ENCODE peak calls at places on chromosomes 12 and 14, in six cellular contexts. N is HCT116, I is SK-N-SH, G is H1, O is K562, U is HepG2. C is an unnamed sample.

GRCh38 chr14:95464103-95464502 is 52.3 kb downstream of the SYNE3 start:
- DNase-seq in O (no peak), G (no peak), U (no peak), I (no peak), N (no peak), C (no peak)

GRCh38 chr12:46266869-46267617 is 1.8 kb downstream of the SLC38A1 start:
- DNase-seq in I (peak), N (no peak), O (peak), U (peak), G (peak), C (peak)

GRCh38 chr12:122318607-122319311 is 52.5 kb upstream of the VPS33A start:
- DNase-seq in O (no peak), U (no peak), N (no peak), G (no peak), I (no peak), C (no peak)

GRCh38 chr14:91891721-91892220 is 24.4 kb upstream of the TC2N start:
- DNase-seq in N (no peak), U (no peak), O (no peak), I (no peak), G (no peak), C (no peak)

GRCh38 chr14:72615511-72616121 is 278.3 kb downstream of the DPF3 start:
- DNase-seq in I (no peak), U (no peak), N (no peak), O (no peak), G (peak), C (no peak)

GRCh38 chr12:125145196-125145595 is 80.0 kb downstream of the AACS start:
- DNase-seq in O (no peak), U (no peak), G (no peak), I (no peak), N (no peak), C (no peak)

GRCh38 chr14:50082784-50083466 is 33.4 kb downstream of the VCPKMT start:
- DNase-seq in N (no peak), O (no peak), U (no peak), I (no peak), G (no peak), C (no peak)

GRCh38 chr14:22803575-22803974 is 11.7 kb downstream of the SLC7A7 start:
- DNase-seq in O (no peak), I (no peak), G (no peak), N (no peak), U (no peak), C (no peak)

GRCh38 chr12:54439521-54440255 is 20.6 kb upstream of the ITGA5 start:
- DNase-seq in U (peak), N (peak), G (no peak), O (peak), I (peak), C (peak)

GRCh38 chr14:102492523-102492910 is 17.1 kb downstream of the ANKRD9 start:
- DNase-seq in N (no peak), U (no peak), O (no peak), G (no peak), I (no peak), C (no peak)

GRCh38 chr14:89270439-89271227 is 146.4 kb downstream of the FOXN3 start:
- DNase-seq in N (no peak), I (no peak), G (no peak), O (no peak), U (no peak), C (no peak)
- TF ChIP-seq JUND in N (no peak), I (no peak), G (no peak), O (no peak), U (no peak), C (no peak)

GRCh38 chr14:68824517-68825347 is 31.9 kb upstream of the ZFP36L1 start:
- DNase-seq in I (peak), N (peak), G (peak), O (peak), U (peak), C (peak)
- TF ChIP-seq JUND in I (no peak), N (no peak), G (peak), O (peak), U (no peak), C (no peak)

DNA sequence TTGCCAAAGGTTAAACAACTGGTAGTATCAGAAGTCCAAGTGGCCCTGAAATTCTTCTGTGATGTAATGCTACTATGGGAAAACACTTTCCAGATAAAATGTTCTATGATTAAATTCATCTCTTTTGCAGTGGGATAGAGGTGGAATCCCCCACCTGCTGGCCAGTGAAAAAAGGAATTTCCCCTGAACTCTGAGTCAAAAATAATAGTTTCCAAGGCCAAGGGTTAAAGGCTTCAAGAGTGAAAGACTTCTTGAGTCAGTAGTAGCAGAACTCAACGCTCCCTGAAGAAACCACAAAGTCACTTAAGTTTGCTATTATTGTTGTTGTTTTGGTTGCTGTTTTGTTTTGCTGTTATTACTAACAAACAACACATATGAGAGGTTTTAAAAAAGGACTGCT is 330.8 kb downstream of the SOX5 start:
- DNase-seq in G (no peak), I (no peak), N (no peak), U (no peak), O (no peak), C (no peak)
- TF ChIP-seq JUND in G (no peak), I (no peak), N (no peak), U (no peak), O (no peak), C (no peak)

GRCh38 chr12:3348055-3348454 is 142.9 kb upstream of the PRMT8 start:
- DNase-seq in U (no peak), G (no peak), I (no peak), N (no peak), O (no peak), C (no peak)
- TF ChIP-seq JUND in U (no peak), G (no peak), I (no peak), N (no peak), O (no peak), C (no peak)

GRCh38 chr12:28209782-28210181 is 19.5 kb downstream of the CCDC91 start:
- DNase-seq in U (no peak), O (no peak), N (no peak), G (no peak), I (no peak), C (peak)
- TF ChIP-seq JUND in U (no peak), O (no peak), N (no peak), G (no peak), I (no peak), C (no peak)

GRCh38 chr14:104319489-104320241 is 181.3 kb downstream of the KIF26A start:
- DNase-seq in G (peak), U (no peak), N (no peak), O (no peak), I (no peak), C (no peak)

GRCh38 chr14:104322531-104323466 is 184.4 kb downstream of the KIF26A start:
- DNase-seq in N (no peak), I (no peak), U (no peak), O (no peak), G (no peak), C (no peak)

GRCh38 chr14:104320611-104321086 is 182.3 kb downstream of the KIF26A start:
- DNase-seq in N (no peak), I (no peak), U (no peak), O (no peak), G (peak), C (no peak)

GRCh38 chr14:104323551-104324175 is 185.3 kb downstream of the KIF26A start:
- DNase-seq in I (no peak), G (no peak), O (no peak), N (no peak), U (no peak), C (no peak)

DNA sequence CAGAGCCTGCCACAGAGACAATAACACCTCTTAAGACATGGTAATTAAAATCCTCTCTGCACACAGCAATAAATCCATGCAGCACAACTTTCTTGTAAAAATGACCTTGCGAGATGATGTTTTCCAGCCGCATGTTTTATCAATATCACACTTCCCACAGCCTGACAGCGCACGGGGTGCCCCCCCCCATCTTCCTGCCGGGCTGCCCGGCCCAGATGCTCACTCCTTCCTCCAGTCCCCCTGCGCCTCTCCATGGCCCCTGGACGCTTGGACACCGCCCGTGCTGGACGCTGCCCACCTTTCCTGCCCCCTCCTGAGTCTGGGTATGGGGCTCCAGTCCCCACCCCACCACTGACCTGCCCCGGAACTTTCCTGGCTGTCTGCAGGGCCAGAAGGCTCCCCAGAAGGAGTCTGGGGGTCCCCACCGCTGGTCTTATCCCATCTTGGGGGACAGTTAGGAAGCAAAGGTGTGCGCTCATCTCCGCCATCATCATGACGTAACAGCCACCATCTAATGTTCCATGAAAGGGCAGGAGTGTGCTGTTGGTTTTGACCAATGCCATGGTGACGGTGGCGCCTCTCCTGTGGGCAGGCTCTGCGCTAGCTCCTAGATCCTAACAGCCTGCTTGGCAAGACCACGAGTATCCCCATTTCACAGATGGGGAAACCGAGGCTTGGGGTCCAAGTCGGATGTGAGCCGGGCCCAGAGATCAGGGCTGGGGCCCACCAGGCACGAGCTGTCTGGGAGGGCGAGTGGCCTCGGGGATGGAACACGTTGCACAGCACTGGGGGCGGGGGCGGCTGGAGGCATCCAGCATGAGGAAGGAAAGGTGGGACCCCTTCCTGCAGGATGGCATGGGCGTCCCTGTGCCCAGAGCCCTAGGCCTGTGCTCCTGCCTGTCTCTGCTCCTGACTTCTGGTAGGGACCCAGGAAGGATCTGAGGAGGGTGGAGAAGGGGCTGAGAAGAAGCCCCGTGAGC is 183.1 kb downstream of the KIF26A start:
- DNase-seq in U (no peak), I (no peak), O (no peak), G (peak), N (no peak), C (no peak)
- TF ChIP-seq JUND in U (no peak), I (no peak), O (no peak), G (no peak), N (no peak), C (no peak)

DNA sequence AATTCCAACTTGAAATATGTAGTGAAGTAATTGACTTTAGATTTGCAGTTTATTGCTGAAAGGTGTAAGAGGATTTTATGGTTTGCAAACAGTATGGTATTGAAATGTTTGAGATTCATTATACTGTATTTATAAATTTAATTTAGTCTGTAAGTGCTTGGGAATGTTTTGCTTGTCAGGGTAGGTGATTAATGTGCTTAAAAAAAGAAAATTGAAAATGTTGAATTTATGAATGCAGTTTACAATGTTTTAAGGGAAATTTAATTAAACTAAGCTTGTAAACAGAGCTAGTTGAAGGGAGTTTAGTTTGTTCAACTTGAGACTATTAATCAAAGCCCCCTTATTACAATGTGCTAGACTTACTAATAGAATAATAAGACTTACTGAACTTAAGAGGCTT is 18.0 kb upstream of the CRY1 start:
- DNase-seq in O (no peak), N (no peak), I (no peak), G (no peak), U (no peak), C (no peak)
- TF ChIP-seq JUND in O (no peak), N (no peak), I (no peak), G (no peak), U (no peak), C (no peak)

GRCh38 chr14:75202671-75203070 is 26.3 kb upstream of the TMED10 start:
- DNase-seq in N (no peak), U (no peak), O (no peak), I (no peak), G (no peak), C (no peak)

GRCh38 chr14:75206190-75206589 is 29.8 kb upstream of the TMED10 start:
- DNase-seq in I (no peak), G (no peak), O (no peak), N (no peak), U (no peak), C (no peak)

GRCh38 chr14:75208843-75209242 is 32.4 kb upstream of the TMED10 start:
- DNase-seq in U (peak), G (no peak), O (no peak), I (no peak), N (no peak), C (no peak)

GRCh38 chr14:75204106-75204505 is 27.7 kb upstream of the TMED10 start:
- DNase-seq in O (no peak), N (no peak), I (no peak), G (no peak), U (no peak), C (no peak)

GRCh38 chr14:75205586-75205985 is 29.2 kb upstream of the TMED10 start:
- DNase-seq in I (no peak), N (no peak), O (no peak), G (no peak), U (no peak), C (no peak)
- TF ChIP-seq JUND in I (no peak), N (no peak), O (no peak), G (no peak), U (no peak), C (no peak)

C was measured in T47D.